ENCODE peak calls at places on chromosomes 7 and 10, in five cellular contexts. X is Karpas-422; W is Panc1; R is CD8-positive, alpha-beta memory T cell; S is Caco-2. D is an unnamed sample.

GRCh38 chr7:1941464-1942025 is 271.5 kb downstream of the ELFN1 start:
- DNase-seq in X (no peak), S (no peak), W (no peak), R (no peak), D (no peak)

GRCh38 chr10:29689001-29689400 is 54.2 kb upstream of the SVIL start:
- DNase-seq in R (no peak), W (peak; percentile 33), S (no peak), X (no peak), D (peak; percentile 56)

GRCh38 chr10:29443745-29444523 is 155.1 kb downstream of the LYZL1 start:
- DNase-seq in W (no peak), X (peak; percentile 45), R (no peak), S (no peak), D (no peak)

GRCh38 chr7:30351724-30352123 is 67.3 kb downstream of the ZNRF2 start:
- DNase-seq in R (no peak), X (no peak), S (no peak), W (no peak), D (no peak)

GRCh38 chr7:29479606-29480200 is 83.9 kb upstream of the PRR15 start:
- DNase-seq in R (no peak), X (no peak), W (no peak), S (no peak), D (no peak)

GRCh38 chr7:146864644-146865043 is 748.0 kb downstream of the CNTNAP2 start:
- DNase-seq in S (no peak), R (no peak), X (no peak), W (no peak), D (no peak)

GRCh38 chr10:102773320-102773719 is 29.6 kb downstream of the WBP1L start:
- DNase-seq in S (no peak), X (no peak), W (no peak), R (no peak), D (no peak)

GRCh38 chr7:3650844-3651243 is 349.8 kb downstream of the SDK1 start:
- DNase-seq in W (no peak), R (no peak), X (no peak), S (no peak), D (no peak)

DNA sequence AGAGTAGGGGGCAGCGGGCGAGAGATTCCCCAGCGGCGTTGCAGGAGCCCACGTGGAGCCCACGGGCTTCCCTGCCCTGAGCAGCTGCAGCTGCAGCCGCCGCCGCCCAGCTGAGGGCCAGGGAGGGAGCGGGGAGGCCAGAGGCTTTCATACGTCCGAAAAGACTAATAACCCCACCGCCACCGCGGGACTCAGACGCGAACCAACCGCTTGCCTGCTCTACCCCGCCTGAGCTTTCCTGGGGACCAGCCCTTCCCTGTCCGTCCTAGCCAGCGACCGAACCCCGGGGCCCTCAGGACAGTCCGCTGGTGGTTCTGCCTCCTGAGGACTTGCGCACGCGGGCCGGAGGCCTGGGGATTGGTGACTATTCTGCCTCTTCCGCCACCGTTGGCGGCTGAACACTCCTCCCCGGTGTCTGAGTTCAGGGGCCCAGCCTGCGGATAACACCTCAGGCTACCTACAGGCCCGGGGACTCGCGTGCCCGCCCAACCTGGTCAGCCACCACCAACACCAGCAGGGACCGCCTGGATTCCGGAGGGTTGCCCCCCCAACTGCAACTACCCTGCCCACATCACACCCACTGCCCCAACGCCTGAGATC is 18.4 kb downstream of the IFT22 start:
- DNase-seq in W (no peak), R (no peak), S (no peak), X (no peak), D (no peak)
- H3K4me3 ChIP-seq in W (no peak overlapping the region), R (no peak overlapping the region), S (no peak overlapping the region), X (no peak overlapping the region), D (no peak overlapping the region)

GRCh38 chr10:51010977-51011376 is 63.3 kb upstream of the PRKG1 start:
- DNase-seq in R (peak; percentile 5), X (peak; percentile 77), S (peak; percentile 63), W (peak; percentile 13), D (peak; percentile 25)

GRCh38 chr10:51005551-51005950 is 68.7 kb upstream of the PRKG1 start:
- DNase-seq in X (no peak), S (no peak), R (no peak), W (no peak), D (no peak)

GRCh38 chr10:51006686-51007085 is 67.6 kb upstream of the PRKG1 start:
- DNase-seq in X (no peak), R (no peak), W (no peak), S (no peak), D (no peak)

GRCh38 chr10:51007781-51008180 is 66.5 kb upstream of the PRKG1 start:
- DNase-seq in W (no peak), R (no peak), X (no peak), S (no peak), D (no peak)
- H3K4me1 ChIP-seq in W (no peaks in the 10 kb centered on the region), R (no peaks in the 10 kb centered on the region), X (no peaks in the 10 kb centered on the region), S (no peaks in the 10 kb centered on the region), D (no peaks in the 10 kb centered on the region)

DNA sequence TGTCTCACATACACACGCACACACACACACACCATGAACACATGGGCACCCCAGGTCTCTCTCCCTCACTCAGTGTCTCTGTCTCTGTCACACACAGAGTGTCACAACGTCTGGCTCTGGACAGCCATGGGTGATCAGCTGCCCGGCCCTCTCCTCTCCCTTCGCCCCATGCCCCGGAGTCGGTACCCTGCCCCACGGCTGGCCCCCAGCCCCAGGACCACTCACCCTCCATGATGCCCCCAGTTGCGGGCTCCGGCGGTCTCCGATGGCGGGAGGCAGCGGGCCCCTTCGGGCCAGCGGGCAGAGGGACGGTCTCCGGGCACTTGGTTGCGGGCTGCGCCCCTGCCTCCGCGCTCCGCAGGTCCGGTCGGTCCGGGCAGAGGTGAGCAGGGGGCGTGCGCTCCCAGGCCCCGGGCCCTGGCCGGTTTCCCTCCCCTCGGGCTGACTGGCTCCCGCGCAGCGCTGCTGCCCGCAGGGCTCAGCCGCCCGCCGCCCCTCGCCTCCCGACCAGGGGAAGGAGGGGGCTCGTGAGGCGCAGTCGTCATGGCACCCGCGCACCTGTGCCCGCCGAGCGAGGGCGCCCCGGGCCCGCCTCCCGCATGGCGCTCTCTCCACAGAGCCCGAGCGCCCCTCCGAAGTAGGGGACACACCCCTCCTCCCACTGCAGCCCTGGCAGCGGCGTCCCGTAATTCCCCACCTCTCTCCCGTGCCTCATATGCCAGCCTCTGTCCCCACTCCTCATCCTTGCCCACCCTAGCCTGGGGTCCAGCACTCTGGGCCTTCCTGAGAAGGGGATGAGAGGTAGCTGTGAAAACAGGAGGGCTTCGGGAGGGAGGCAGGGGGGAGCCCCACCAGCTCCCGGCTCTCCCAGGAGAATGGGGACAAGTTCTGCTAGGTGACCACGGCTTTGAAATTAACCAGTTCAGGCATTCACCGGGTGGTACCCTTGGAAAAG is at the start of gene NPFFR1:
- DNase-seq in S (no peak), W (no peak), X (no peak), R (no peak), D (no peak)
- H3K4me3 ChIP-seq in S (no peak within 1 kb of the TSS), W (no peak within 1 kb of the TSS), X (peak within 1 kb of the TSS; percentile 15), R (no peak within 1 kb of the TSS), D (no peak within 1 kb of the TSS)

DNA sequence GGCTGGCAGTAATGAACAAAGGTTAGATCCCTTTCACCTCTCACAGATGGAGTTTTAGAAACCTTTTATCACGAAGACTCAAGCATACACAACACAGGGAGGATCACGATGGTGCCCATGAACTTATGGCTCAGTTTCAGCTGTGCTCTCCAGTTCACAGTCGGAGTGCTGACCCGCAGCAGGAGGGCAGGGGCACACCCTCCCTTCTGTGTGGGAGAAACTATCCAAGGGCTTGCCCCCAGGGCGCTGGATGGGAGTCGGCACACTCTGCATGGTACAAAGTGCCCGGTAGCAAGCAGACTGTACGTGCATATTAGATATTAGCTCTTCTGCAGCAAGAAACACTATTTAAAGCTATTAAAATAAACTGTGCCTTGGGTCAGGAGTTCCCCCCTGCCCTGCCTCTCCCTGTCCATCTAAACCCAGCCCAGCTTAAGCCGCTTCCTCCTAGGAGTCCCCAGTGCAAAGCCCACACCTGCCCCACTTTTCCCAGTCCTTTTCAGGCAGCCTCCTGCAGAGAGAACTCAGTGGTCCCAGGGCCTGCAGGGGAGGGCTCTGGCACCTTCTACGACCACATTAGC is 76.5 kb downstream of the CHST15 start:
- DNase-seq in W (no peak), S (no peak), X (no peak), R (no peak), D (no peak)
- H3K4me1 ChIP-seq in W (no peaks in the 10 kb centered on the region), S (no peaks in the 10 kb centered on the region), X (no peaks in the 10 kb centered on the region), R (no peaks in the 10 kb centered on the region), D (no peaks in the 10 kb centered on the region)